ENCODE peak calls at places on chromosomes 3 and 15, in nine cellular contexts. One of them, this sample, is unnamed.

GRCh38 chr3:59163953-59164352 is 114.1 kb upstream of the CFAP20DC start:
- DNase-seq in astrocyte of the cerebellum: no peak
- DNase-seq in activated naive CD4-positive, alpha-beta T cell treated with anti-CD3 and anti-CD28 coated beads, Interleukin-2, amount 10 ng/mL, durations not matched to agents 7 days and 5 days: no peak
- DNase-seq in AG09309: no peak
- DNase-seq in stimulated activated CD4-positive, alpha-beta T cell treated with anti-CD3 and anti-CD28 coated beads, Interleukin-1b, Interleukin-23, amount 100 ng/mL, for 24 hours: no peak
- DNase-seq in lung: no peak
- DNase-seq in activated naive CD8-positive, alpha-beta T cell treated with anti-CD3 and anti-CD28 coated beads, Interleukin-2, amount 50 U/mL, for 24 hours: no peak
- DNase-seq in ELF-1: no peak
- DNase-seq in activated T-cell treated with anti-CD3 and anti-CD28 coated beads, Interleukin-2, amount 50 U/mL, for 1 hour: no peak
- DNase-seq in this sample: no peak

GRCh38 chr15:57334257-57334656 is 42.0 kb upstream of the CGNL1 start:
- DNase-seq in ELF-1: peak; percentile 53
- DNase-seq in AG09309: no peak
- DNase-seq in astrocyte of the cerebellum: no peak
- DNase-seq in activated naive CD4-positive, alpha-beta T cell treated with anti-CD3 and anti-CD28 coated beads, Interleukin-2, amount 10 ng/mL, durations not matched to agents 7 days and 5 days: no peak
- DNase-seq in activated T-cell treated with anti-CD3 and anti-CD28 coated beads, Interleukin-2, amount 50 U/mL, for 1 hour: no peak
- DNase-seq in lung: peak; percentile 56
- DNase-seq in activated naive CD8-positive, alpha-beta T cell treated with anti-CD3 and anti-CD28 coated beads, Interleukin-2, amount 50 U/mL, for 24 hours: no peak
- DNase-seq in stimulated activated CD4-positive, alpha-beta T cell treated with anti-CD3 and anti-CD28 coated beads, Interleukin-1b, Interleukin-23, amount 100 ng/mL, for 24 hours: no peak
- DNase-seq in this sample: peak; percentile 58

GRCh38 chr15:44193651-44194396 is 1.2 kb downstream of the FRMD5 start:
- DNase-seq in activated T-cell treated with anti-CD3 and anti-CD28 coated beads, Interleukin-2, amount 50 U/mL, for 1 hour: no peak
- DNase-seq in astrocyte of the cerebellum: no peak
- DNase-seq in ELF-1: peak; percentile 50
- DNase-seq in activated naive CD4-positive, alpha-beta T cell treated with anti-CD3 and anti-CD28 coated beads, Interleukin-2, amount 10 ng/mL, durations not matched to agents 7 days and 5 days: no peak
- DNase-seq in activated naive CD8-positive, alpha-beta T cell treated with anti-CD3 and anti-CD28 coated beads, Interleukin-2, amount 50 U/mL, for 24 hours: no peak
- DNase-seq in lung: no peak
- DNase-seq in AG09309: no peak
- DNase-seq in stimulated activated CD4-positive, alpha-beta T cell treated with anti-CD3 and anti-CD28 coated beads, Interleukin-1b, Interleukin-23, amount 100 ng/mL, for 24 hours: no peak
- DNase-seq in this sample: no peak

GRCh38 chr3:113912551-113913246 is 35.1 kb upstream of the ZDHHC23 start:
- DNase-seq in stimulated activated CD4-positive, alpha-beta T cell treated with anti-CD3 and anti-CD28 coated beads, Interleukin-1b, Interleukin-23, amount 100 ng/mL, for 24 hours: no peak
- DNase-seq in activated T-cell treated with anti-CD3 and anti-CD28 coated beads, Interleukin-2, amount 50 U/mL, for 1 hour: no peak
- DNase-seq in ELF-1: peak; percentile 73
- DNase-seq in activated naive CD4-positive, alpha-beta T cell treated with anti-CD3 and anti-CD28 coated beads, Interleukin-2, amount 10 ng/mL, durations not matched to agents 7 days and 5 days: peak; percentile 36
- DNase-seq in lung: no peak
- DNase-seq in AG09309: peak; percentile 37
- DNase-seq in astrocyte of the cerebellum: peak; percentile 54
- DNase-seq in activated naive CD8-positive, alpha-beta T cell treated with anti-CD3 and anti-CD28 coated beads, Interleukin-2, amount 50 U/mL, for 24 hours: peak; percentile 12
- DNase-seq in this sample: peak; percentile 48

GRCh38 chr15:89646416-89647141 is 8.7 kb downstream of the KIF7 start:
- DNase-seq in ELF-1: no peak
- DNase-seq in activated T-cell treated with anti-CD3 and anti-CD28 coated beads, Interleukin-2, amount 50 U/mL, for 1 hour: no peak
- DNase-seq in activated naive CD8-positive, alpha-beta T cell treated with anti-CD3 and anti-CD28 coated beads, Interleukin-2, amount 50 U/mL, for 24 hours: no peak
- DNase-seq in stimulated activated CD4-positive, alpha-beta T cell treated with anti-CD3 and anti-CD28 coated beads, Interleukin-1b, Interleukin-23, amount 100 ng/mL, for 24 hours: no peak
- DNase-seq in activated naive CD4-positive, alpha-beta T cell treated with anti-CD3 and anti-CD28 coated beads, Interleukin-2, amount 10 ng/mL, durations not matched to agents 7 days and 5 days: no peak
- DNase-seq in AG09309: no peak
- DNase-seq in astrocyte of the cerebellum: no peak
- DNase-seq in lung: no peak
- DNase-seq in this sample: no peak

GRCh38 chr3:66047321-66048050 is 8.8 kb upstream of the MAGI1 start:
- DNase-seq in activated naive CD4-positive, alpha-beta T cell treated with anti-CD3 and anti-CD28 coated beads, Interleukin-2, amount 10 ng/mL, durations not matched to agents 7 days and 5 days: no peak
- DNase-seq in activated naive CD8-positive, alpha-beta T cell treated with anti-CD3 and anti-CD28 coated beads, Interleukin-2, amount 50 U/mL, for 24 hours: no peak
- DNase-seq in AG09309: peak; percentile 91
- DNase-seq in ELF-1: no peak
- DNase-seq in stimulated activated CD4-positive, alpha-beta T cell treated with anti-CD3 and anti-CD28 coated beads, Interleukin-1b, Interleukin-23, amount 100 ng/mL, for 24 hours: no peak
- DNase-seq in lung: no peak
- DNase-seq in activated T-cell treated with anti-CD3 and anti-CD28 coated beads, Interleukin-2, amount 50 U/mL, for 1 hour: no peak
- DNase-seq in astrocyte of the cerebellum: no peak
- DNase-seq in this sample: no peak

GRCh38 chr15:41572866-41573265 is 13.9 kb downstream of the TYRO3 start:
- DNase-seq in astrocyte of the cerebellum: no peak
- DNase-seq in ELF-1: no peak
- DNase-seq in activated naive CD4-positive, alpha-beta T cell treated with anti-CD3 and anti-CD28 coated beads, Interleukin-2, amount 10 ng/mL, durations not matched to agents 7 days and 5 days: no peak
- DNase-seq in activated T-cell treated with anti-CD3 and anti-CD28 coated beads, Interleukin-2, amount 50 U/mL, for 1 hour: no peak
- DNase-seq in AG09309: no peak
- DNase-seq in activated naive CD8-positive, alpha-beta T cell treated with anti-CD3 and anti-CD28 coated beads, Interleukin-2, amount 50 U/mL, for 24 hours: no peak
- DNase-seq in stimulated activated CD4-positive, alpha-beta T cell treated with anti-CD3 and anti-CD28 coated beads, Interleukin-1b, Interleukin-23, amount 100 ng/mL, for 24 hours: no peak
- DNase-seq in lung: no peak
- DNase-seq in this sample: no peak

GRCh38 chr3:34178415-34178814 is 380.0 kb downstream of the PDCD6IP start:
- DNase-seq in stimulated activated CD4-positive, alpha-beta T cell treated with anti-CD3 and anti-CD28 coated beads, Interleukin-1b, Interleukin-23, amount 100 ng/mL, for 24 hours: no peak
- DNase-seq in AG09309: no peak
- DNase-seq in activated naive CD8-positive, alpha-beta T cell treated with anti-CD3 and anti-CD28 coated beads, Interleukin-2, amount 50 U/mL, for 24 hours: no peak
- DNase-seq in activated naive CD4-positive, alpha-beta T cell treated with anti-CD3 and anti-CD28 coated beads, Interleukin-2, amount 10 ng/mL, durations not matched to agents 7 days and 5 days: no peak
- DNase-seq in lung: no peak
- DNase-seq in ELF-1: no peak
- DNase-seq in astrocyte of the cerebellum: no peak
- DNase-seq in activated T-cell treated with anti-CD3 and anti-CD28 coated beads, Interleukin-2, amount 50 U/mL, for 1 hour: no peak
- DNase-seq in this sample: no peak

GRCh38 chr3:188061133-188061532 is 92.8 kb upstream of the LPP start:
- DNase-seq in activated naive CD4-positive, alpha-beta T cell treated with anti-CD3 and anti-CD28 coated beads, Interleukin-2, amount 10 ng/mL, durations not matched to agents 7 days and 5 days: peak; percentile 65
- DNase-seq in stimulated activated CD4-positive, alpha-beta T cell treated with anti-CD3 and anti-CD28 coated beads, Interleukin-1b, Interleukin-23, amount 100 ng/mL, for 24 hours: peak; percentile 37
- DNase-seq in activated T-cell treated with anti-CD3 and anti-CD28 coated beads, Interleukin-2, amount 50 U/mL, for 1 hour: peak; percentile 41
- DNase-seq in astrocyte of the cerebellum: peak; percentile 35
- DNase-seq in ELF-1: peak; percentile 93
- DNase-seq in lung: no peak
- DNase-seq in activated naive CD8-positive, alpha-beta T cell treated with anti-CD3 and anti-CD28 coated beads, Interleukin-2, amount 50 U/mL, for 24 hours: peak; percentile 62
- DNase-seq in AG09309: no peak
- DNase-seq in this sample: no peak

GRCh38 chr3:27681249-27681748 is 40.8 kb downstream of the EOMES start:
- DNase-seq in AG09309: peak; percentile 82
- DNase-seq in activated naive CD8-positive, alpha-beta T cell treated with anti-CD3 and anti-CD28 coated beads, Interleukin-2, amount 50 U/mL, for 24 hours: peak; percentile 18
- DNase-seq in activated naive CD4-positive, alpha-beta T cell treated with anti-CD3 and anti-CD28 coated beads, Interleukin-2, amount 10 ng/mL, durations not matched to agents 7 days and 5 days: peak; percentile 36
- DNase-seq in ELF-1: peak; percentile 85
- DNase-seq in stimulated activated CD4-positive, alpha-beta T cell treated with anti-CD3 and anti-CD28 coated beads, Interleukin-1b, Interleukin-23, amount 100 ng/mL, for 24 hours: no peak
- DNase-seq in activated T-cell treated with anti-CD3 and anti-CD28 coated beads, Interleukin-2, amount 50 U/mL, for 1 hour: no peak
- DNase-seq in astrocyte of the cerebellum: peak; percentile 70
- DNase-seq in lung: no peak
- DNase-seq in this sample: no peak

GRCh38 chr3:31893174-31893573 is 87.9 kb downstream of the OSBPL10 start:
- DNase-seq in AG09309: no peak
- DNase-seq in astrocyte of the cerebellum: peak; percentile 32
- DNase-seq in stimulated activated CD4-positive, alpha-beta T cell treated with anti-CD3 and anti-CD28 coated beads, Interleukin-1b, Interleukin-23, amount 100 ng/mL, for 24 hours: no peak
- DNase-seq in lung: no peak
- DNase-seq in activated T-cell treated with anti-CD3 and anti-CD28 coated beads, Interleukin-2, amount 50 U/mL, for 1 hour: no peak
- DNase-seq in activated naive CD4-positive, alpha-beta T cell treated with anti-CD3 and anti-CD28 coated beads, Interleukin-2, amount 10 ng/mL, durations not matched to agents 7 days and 5 days: no peak
- DNase-seq in ELF-1: no peak
- DNase-seq in activated naive CD8-positive, alpha-beta T cell treated with anti-CD3 and anti-CD28 coated beads, Interleukin-2, amount 50 U/mL, for 24 hours: no peak
- DNase-seq in this sample: no peak

GRCh38 chr3:19885468-19885867 is 48.5 kb downstream of the EFHB start:
- DNase-seq in activated naive CD8-positive, alpha-beta T cell treated with anti-CD3 and anti-CD28 coated beads, Interleukin-2, amount 50 U/mL, for 24 hours: peak; percentile 3
- DNase-seq in ELF-1: peak; percentile 24
- DNase-seq in lung: no peak
- DNase-seq in stimulated activated CD4-positive, alpha-beta T cell treated with anti-CD3 and anti-CD28 coated beads, Interleukin-1b, Interleukin-23, amount 100 ng/mL, for 24 hours: no peak
- DNase-seq in activated T-cell treated with anti-CD3 and anti-CD28 coated beads, Interleukin-2, amount 50 U/mL, for 1 hour: no peak
- DNase-seq in astrocyte of the cerebellum: peak; percentile 6
- DNase-seq in activated naive CD4-positive, alpha-beta T cell treated with anti-CD3 and anti-CD28 coated beads, Interleukin-2, amount 10 ng/mL, durations not matched to agents 7 days and 5 days: no peak
- DNase-seq in AG09309: no peak
- DNase-seq in this sample: no peak

GRCh38 chr15:98321916-98322315 is 326.4 kb upstream of the IGF1R start:
- DNase-seq in activated naive CD4-positive, alpha-beta T cell treated with anti-CD3 and anti-CD28 coated beads, Interleukin-2, amount 10 ng/mL, durations not matched to agents 7 days and 5 days: no peak
- DNase-seq in ELF-1: no peak
- DNase-seq in stimulated activated CD4-positive, alpha-beta T cell treated with anti-CD3 and anti-CD28 coated beads, Interleukin-1b, Interleukin-23, amount 100 ng/mL, for 24 hours: no peak
- DNase-seq in activated naive CD8-positive, alpha-beta T cell treated with anti-CD3 and anti-CD28 coated beads, Interleukin-2, amount 50 U/mL, for 24 hours: no peak
- DNase-seq in activated T-cell treated with anti-CD3 and anti-CD28 coated beads, Interleukin-2, amount 50 U/mL, for 1 hour: no peak
- DNase-seq in AG09309: no peak
- DNase-seq in lung: no peak
- DNase-seq in astrocyte of the cerebellum: no peak
- DNase-seq in this sample: no peak

GRCh38 chr3:134239538-134239937 is 11.1 kb downstream of the RYK start:
- DNase-seq in activated naive CD4-positive, alpha-beta T cell treated with anti-CD3 and anti-CD28 coated beads, Interleukin-2, amount 10 ng/mL, durations not matched to agents 7 days and 5 days: no peak
- DNase-seq in stimulated activated CD4-positive, alpha-beta T cell treated with anti-CD3 and anti-CD28 coated beads, Interleukin-1b, Interleukin-23, amount 100 ng/mL, for 24 hours: no peak
- DNase-seq in ELF-1: no peak
- DNase-seq in lung: no peak
- DNase-seq in activated T-cell treated with anti-CD3 and anti-CD28 coated beads, Interleukin-2, amount 50 U/mL, for 1 hour: no peak
- DNase-seq in activated naive CD8-positive, alpha-beta T cell treated with anti-CD3 and anti-CD28 coated beads, Interleukin-2, amount 50 U/mL, for 24 hours: no peak
- DNase-seq in AG09309: no peak
- DNase-seq in astrocyte of the cerebellum: no peak
- DNase-seq in this sample: no peak

GRCh38 chr3:48407542-48408099 is 22.3 kb downstream of the PLXNB1 start:
- DNase-seq in AG09309: no peak
- DNase-seq in lung: no peak
- DNase-seq in ELF-1: no peak
- DNase-seq in stimulated activated CD4-positive, alpha-beta T cell treated with anti-CD3 and anti-CD28 coated beads, Interleukin-1b, Interleukin-23, amount 100 ng/mL, for 24 hours: no peak
- DNase-seq in astrocyte of the cerebellum: no peak
- DNase-seq in activated naive CD4-positive, alpha-beta T cell treated with anti-CD3 and anti-CD28 coated beads, Interleukin-2, amount 10 ng/mL, durations not matched to agents 7 days and 5 days: peak; percentile 14
- DNase-seq in activated naive CD8-positive, alpha-beta T cell treated with anti-CD3 and anti-CD28 coated beads, Interleukin-2, amount 50 U/mL, for 24 hours: no peak
- DNase-seq in activated T-cell treated with anti-CD3 and anti-CD28 coated beads, Interleukin-2, amount 50 U/mL, for 1 hour: peak; percentile 6
- DNase-seq in this sample: no peak

GRCh38 chr3:133935843-133936825 is 40.5 kb upstream of the RAB6B start:
- DNase-seq in astrocyte of the cerebellum: no peak
- DNase-seq in AG09309: no peak
- DNase-seq in activated T-cell treated with anti-CD3 and anti-CD28 coated beads, Interleukin-2, amount 50 U/mL, for 1 hour: no peak
- DNase-seq in activated naive CD8-positive, alpha-beta T cell treated with anti-CD3 and anti-CD28 coated beads, Interleukin-2, amount 50 U/mL, for 24 hours: no peak
- DNase-seq in stimulated activated CD4-positive, alpha-beta T cell treated with anti-CD3 and anti-CD28 coated beads, Interleukin-1b, Interleukin-23, amount 100 ng/mL, for 24 hours: no peak
- DNase-seq in lung: no peak
- DNase-seq in ELF-1: no peak
- DNase-seq in activated naive CD4-positive, alpha-beta T cell treated with anti-CD3 and anti-CD28 coated beads, Interleukin-2, amount 10 ng/mL, durations not matched to agents 7 days and 5 days: no peak
- DNase-seq in this sample: no peak

GRCh38 chr15:84766461-84767005 is 18.1 kb downstream of the ZNF592 start:
- DNase-seq in ELF-1: no peak
- DNase-seq in lung: no peak
- DNase-seq in astrocyte of the cerebellum: no peak
- DNase-seq in activated T-cell treated with anti-CD3 and anti-CD28 coated beads, Interleukin-2, amount 50 U/mL, for 1 hour: no peak
- DNase-seq in stimulated activated CD4-positive, alpha-beta T cell treated with anti-CD3 and anti-CD28 coated beads, Interleukin-1b, Interleukin-23, amount 100 ng/mL, for 24 hours: no peak
- DNase-seq in activated naive CD4-positive, alpha-beta T cell treated with anti-CD3 and anti-CD28 coated beads, Interleukin-2, amount 10 ng/mL, durations not matched to agents 7 days and 5 days: no peak
- DNase-seq in AG09309: peak; percentile 83
- DNase-seq in activated naive CD8-positive, alpha-beta T cell treated with anti-CD3 and anti-CD28 coated beads, Interleukin-2, amount 50 U/mL, for 24 hours: no peak
- DNase-seq in this sample: no peak

GRCh38 chr3:170506556-170506955 is 79.3 kb downstream of the SLC7A14 start:
- DNase-seq in astrocyte of the cerebellum: no peak
- DNase-seq in activated naive CD8-positive, alpha-beta T cell treated with anti-CD3 and anti-CD28 coated beads, Interleukin-2, amount 50 U/mL, for 24 hours: no peak
- DNase-seq in activated naive CD4-positive, alpha-beta T cell treated with anti-CD3 and anti-CD28 coated beads, Interleukin-2, amount 10 ng/mL, durations not matched to agents 7 days and 5 days: no peak
- DNase-seq in stimulated activated CD4-positive, alpha-beta T cell treated with anti-CD3 and anti-CD28 coated beads, Interleukin-1b, Interleukin-23, amount 100 ng/mL, for 24 hours: no peak
- DNase-seq in lung: no peak
- DNase-seq in AG09309: no peak
- DNase-seq in ELF-1: no peak
- DNase-seq in activated T-cell treated with anti-CD3 and anti-CD28 coated beads, Interleukin-2, amount 50 U/mL, for 1 hour: no peak
- DNase-seq in this sample: no peak

GRCh38 chr15:73983773-73984172 is 8.3 kb downstream of the STOML1 start:
- DNase-seq in AG09309: no peak
- DNase-seq in lung: no peak
- DNase-seq in activated naive CD8-positive, alpha-beta T cell treated with anti-CD3 and anti-CD28 coated beads, Interleukin-2, amount 50 U/mL, for 24 hours: no peak
- DNase-seq in activated naive CD4-positive, alpha-beta T cell treated with anti-CD3 and anti-CD28 coated beads, Interleukin-2, amount 10 ng/mL, durations not matched to agents 7 days and 5 days: no peak
- DNase-seq in astrocyte of the cerebellum: no peak
- DNase-seq in activated T-cell treated with anti-CD3 and anti-CD28 coated beads, Interleukin-2, amount 50 U/mL, for 1 hour: no peak
- DNase-seq in ELF-1: no peak
- DNase-seq in stimulated activated CD4-positive, alpha-beta T cell treated with anti-CD3 and anti-CD28 coated beads, Interleukin-1b, Interleukin-23, amount 100 ng/mL, for 24 hours: no peak
- DNase-seq in this sample: no peak

GRCh38 chr15:89115547-89115946 is 27.3 kb downstream of the ABHD2 start:
- DNase-seq in lung: no peak
- DNase-seq in stimulated activated CD4-positive, alpha-beta T cell treated with anti-CD3 and anti-CD28 coated beads, Interleukin-1b, Interleukin-23, amount 100 ng/mL, for 24 hours: no peak
- DNase-seq in ELF-1: no peak
- DNase-seq in activated naive CD4-positive, alpha-beta T cell treated with anti-CD3 and anti-CD28 coated beads, Interleukin-2, amount 10 ng/mL, durations not matched to agents 7 days and 5 days: no peak
- DNase-seq in activated T-cell treated with anti-CD3 and anti-CD28 coated beads, Interleukin-2, amount 50 U/mL, for 1 hour: no peak
- DNase-seq in astrocyte of the cerebellum: no peak
- DNase-seq in AG09309: no peak
- DNase-seq in activated naive CD8-positive, alpha-beta T cell treated with anti-CD3 and anti-CD28 coated beads, Interleukin-2, amount 50 U/mL, for 24 hours: no peak
- DNase-seq in this sample: peak; percentile 67

GRCh38 chr3:22117751-22118346 is 366.8 kb upstream of the ZNF385D start:
- DNase-seq in AG09309: peak; percentile 31
- DNase-seq in activated T-cell treated with anti-CD3 and anti-CD28 coated beads, Interleukin-2, amount 50 U/mL, for 1 hour: no peak
- DNase-seq in activated naive CD4-positive, alpha-beta T cell treated with anti-CD3 and anti-CD28 coated beads, Interleukin-2, amount 10 ng/mL, durations not matched to agents 7 days and 5 days: no peak
- DNase-seq in astrocyte of the cerebellum: peak; percentile 52
- DNase-seq in ELF-1: no peak
- DNase-seq in activated naive CD8-positive, alpha-beta T cell treated with anti-CD3 and anti-CD28 coated beads, Interleukin-2, amount 50 U/mL, for 24 hours: no peak
- DNase-seq in lung: no peak
- DNase-seq in stimulated activated CD4-positive, alpha-beta T cell treated with anti-CD3 and anti-CD28 coated beads, Interleukin-1b, Interleukin-23, amount 100 ng/mL, for 24 hours: no peak
- DNase-seq in this sample: no peak

GRCh38 chr3:133262371-133262770 is 137.5 kb upstream of the BFSP2 start:
- DNase-seq in ELF-1: no peak
- DNase-seq in lung: no peak
- DNase-seq in astrocyte of the cerebellum: no peak
- DNase-seq in AG09309: no peak
- DNase-seq in stimulated activated CD4-positive, alpha-beta T cell treated with anti-CD3 and anti-CD28 coated beads, Interleukin-1b, Interleukin-23, amount 100 ng/mL, for 24 hours: no peak
- DNase-seq in activated naive CD8-positive, alpha-beta T cell treated with anti-CD3 and anti-CD28 coated beads, Interleukin-2, amount 50 U/mL, for 24 hours: no peak
- DNase-seq in activated naive CD4-positive, alpha-beta T cell treated with anti-CD3 and anti-CD28 coated beads, Interleukin-2, amount 10 ng/mL, durations not matched to agents 7 days and 5 days: no peak
- DNase-seq in activated T-cell treated with anti-CD3 and anti-CD28 coated beads, Interleukin-2, amount 50 U/mL, for 1 hour: no peak
- DNase-seq in this sample: no peak

GRCh38 chr15:42385206-42385979 is 26.1 kb downstream of the CAPN3 start:
- DNase-seq in AG09309: no peak
- DNase-seq in stimulated activated CD4-positive, alpha-beta T cell treated with anti-CD3 and anti-CD28 coated beads, Interleukin-1b, Interleukin-23, amount 100 ng/mL, for 24 hours: no peak
- DNase-seq in activated T-cell treated with anti-CD3 and anti-CD28 coated beads, Interleukin-2, amount 50 U/mL, for 1 hour: no peak
- DNase-seq in lung: no peak
- DNase-seq in activated naive CD8-positive, alpha-beta T cell treated with anti-CD3 and anti-CD28 coated beads, Interleukin-2, amount 50 U/mL, for 24 hours: peak; percentile 12
- DNase-seq in ELF-1: peak; percentile 86
- DNase-seq in activated naive CD4-positive, alpha-beta T cell treated with anti-CD3 and anti-CD28 coated beads, Interleukin-2, amount 10 ng/mL, durations not matched to agents 7 days and 5 days: peak; percentile 55
- DNase-seq in astrocyte of the cerebellum: peak; percentile 5
- DNase-seq in this sample: no peak

GRCh38 chr3:31847760-31848159 is 133.3 kb downstream of the OSBPL10 start:
- DNase-seq in activated naive CD4-positive, alpha-beta T cell treated with anti-CD3 and anti-CD28 coated beads, Interleukin-2, amount 10 ng/mL, durations not matched to agents 7 days and 5 days: no peak
- DNase-seq in stimulated activated CD4-positive, alpha-beta T cell treated with anti-CD3 and anti-CD28 coated beads, Interleukin-1b, Interleukin-23, amount 100 ng/mL, for 24 hours: no peak
- DNase-seq in lung: no peak
- DNase-seq in activated T-cell treated with anti-CD3 and anti-CD28 coated beads, Interleukin-2, amount 50 U/mL, for 1 hour: no peak
- DNase-seq in activated naive CD8-positive, alpha-beta T cell treated with anti-CD3 and anti-CD28 coated beads, Interleukin-2, amount 50 U/mL, for 24 hours: no peak
- DNase-seq in AG09309: no peak
- DNase-seq in ELF-1: no peak
- DNase-seq in astrocyte of the cerebellum: no peak
- DNase-seq in this sample: no peak

GRCh38 chr3:184129012-184129411 is 6.1 kb upstream of the EIF2B5 start:
- DNase-seq in AG09309: no peak
- DNase-seq in ELF-1: peak; percentile 67
- DNase-seq in stimulated activated CD4-positive, alpha-beta T cell treated with anti-CD3 and anti-CD28 coated beads, Interleukin-1b, Interleukin-23, amount 100 ng/mL, for 24 hours: no peak
- DNase-seq in activated naive CD4-positive, alpha-beta T cell treated with anti-CD3 and anti-CD28 coated beads, Interleukin-2, amount 10 ng/mL, durations not matched to agents 7 days and 5 days: peak; percentile 43
- DNase-seq in activated naive CD8-positive, alpha-beta T cell treated with anti-CD3 and anti-CD28 coated beads, Interleukin-2, amount 50 U/mL, for 24 hours: peak; percentile 20
- DNase-seq in astrocyte of the cerebellum: no peak
- DNase-seq in lung: peak; percentile 52
- DNase-seq in activated T-cell treated with anti-CD3 and anti-CD28 coated beads, Interleukin-2, amount 50 U/mL, for 1 hour: no peak
- DNase-seq in this sample: no peak

GRCh38 chr3:145094355-145094941 is 1066.5 kb downstream of the PLOD2 start:
- DNase-seq in lung: no peak
- DNase-seq in activated naive CD4-positive, alpha-beta T cell treated with anti-CD3 and anti-CD28 coated beads, Interleukin-2, amount 10 ng/mL, durations not matched to agents 7 days and 5 days: no peak
- DNase-seq in activated naive CD8-positive, alpha-beta T cell treated with anti-CD3 and anti-CD28 coated beads, Interleukin-2, amount 50 U/mL, for 24 hours: no peak
- DNase-seq in AG09309: peak; percentile 13
- DNase-seq in astrocyte of the cerebellum: peak; percentile 56
- DNase-seq in stimulated activated CD4-positive, alpha-beta T cell treated with anti-CD3 and anti-CD28 coated beads, Interleukin-1b, Interleukin-23, amount 100 ng/mL, for 24 hours: no peak
- DNase-seq in ELF-1: no peak
- DNase-seq in activated T-cell treated with anti-CD3 and anti-CD28 coated beads, Interleukin-2, amount 50 U/mL, for 1 hour: no peak
- DNase-seq in this sample: no peak

GRCh38 chr3:110686691-110687090 is 384.9 kb upstream of the NECTIN3 start:
- DNase-seq in astrocyte of the cerebellum: no peak
- DNase-seq in stimulated activated CD4-positive, alpha-beta T cell treated with anti-CD3 and anti-CD28 coated beads, Interleukin-1b, Interleukin-23, amount 100 ng/mL, for 24 hours: no peak
- DNase-seq in AG09309: no peak
- DNase-seq in lung: no peak
- DNase-seq in activated naive CD4-positive, alpha-beta T cell treated with anti-CD3 and anti-CD28 coated beads, Interleukin-2, amount 10 ng/mL, durations not matched to agents 7 days and 5 days: no peak
- DNase-seq in ELF-1: no peak
- DNase-seq in activated naive CD8-positive, alpha-beta T cell treated with anti-CD3 and anti-CD28 coated beads, Interleukin-2, amount 50 U/mL, for 24 hours: no peak
- DNase-seq in activated T-cell treated with anti-CD3 and anti-CD28 coated beads, Interleukin-2, amount 50 U/mL, for 1 hour: no peak
- DNase-seq in this sample: no peak

GRCh38 chr3:126352476-126353454 is 4.4 kb downstream of the KLF15 start:
- DNase-seq in ELF-1: no peak
- DNase-seq in activated naive CD4-positive, alpha-beta T cell treated with anti-CD3 and anti-CD28 coated beads, Interleukin-2, amount 10 ng/mL, durations not matched to agents 7 days and 5 days: no peak
- DNase-seq in stimulated activated CD4-positive, alpha-beta T cell treated with anti-CD3 and anti-CD28 coated beads, Interleukin-1b, Interleukin-23, amount 100 ng/mL, for 24 hours: no peak
- DNase-seq in lung: peak; percentile 68
- DNase-seq in activated T-cell treated with anti-CD3 and anti-CD28 coated beads, Interleukin-2, amount 50 U/mL, for 1 hour: no peak
- DNase-seq in AG09309: no peak
- DNase-seq in activated naive CD8-positive, alpha-beta T cell treated with anti-CD3 and anti-CD28 coated beads, Interleukin-2, amount 50 U/mL, for 24 hours: no peak
- DNase-seq in astrocyte of the cerebellum: no peak
- DNase-seq in this sample: no peak

GRCh38 chr15:39281094-39281493 is 299.8 kb upstream of the THBS1 start:
- DNase-seq in astrocyte of the cerebellum: peak; percentile 76
- DNase-seq in activated naive CD8-positive, alpha-beta T cell treated with anti-CD3 and anti-CD28 coated beads, Interleukin-2, amount 50 U/mL, for 24 hours: no peak
- DNase-seq in lung: no peak
- DNase-seq in stimulated activated CD4-positive, alpha-beta T cell treated with anti-CD3 and anti-CD28 coated beads, Interleukin-1b, Interleukin-23, amount 100 ng/mL, for 24 hours: no peak
- DNase-seq in AG09309: no peak
- DNase-seq in activated T-cell treated with anti-CD3 and anti-CD28 coated beads, Interleukin-2, amount 50 U/mL, for 1 hour: no peak
- DNase-seq in ELF-1: no peak
- DNase-seq in activated naive CD4-positive, alpha-beta T cell treated with anti-CD3 and anti-CD28 coated beads, Interleukin-2, amount 10 ng/mL, durations not matched to agents 7 days and 5 days: no peak
- DNase-seq in this sample: no peak

This sample was measured in ureter.